ENCODE peak calls at places on chromosomes 1 and 21, in ten cellular contexts. I is Peyer's patch; R is HAP-1; C is WERI-Rb-1; N is colonic mucosa; P is astrocyte; X is upper lobe of right lung; A is CD4-positive, CD25-positive, alpha-beta regulatory T cell; O is PC-3; W is cardiac muscle cell. E is an unnamed sample.

GRCh38 chr1:7781923-7782495 is 2.1 kb upstream of the PER3 start:
- DNase-seq in I (peak; percentile 25), O (no peak), R (no peak), N (no peak), P (no peak), W (no peak), X (no peak), A (no peak), C (no peak), E (no peak)

GRCh38 chr1:36829951-36830350 is 204.4 kb downstream of the GRIK3 start:
- DNase-seq in N (no peak), P (no peak), R (no peak), C (no peak), A (no peak), O (no peak), I (no peak), W (no peak), X (no peak), E (no peak)

GRCh38 chr1:207282496-207283380 is 38.7 kb upstream of the CD55 start:
- DNase-seq in I (no peak), P (peak; percentile 66), X (no peak), W (no peak), C (no peak), O (peak; percentile 64), A (no peak), N (peak; percentile 79), R (no peak), E (no peak)

GRCh38 chr1:117176579-117176978 is 34.1 kb downstream of the VTCN1 start:
- DNase-seq in R (no peak), C (no peak), I (no peak), A (no peak), P (no peak), W (no peak), X (no peak), N (no peak), O (no peak), E (no peak)

GRCh38 chr1:228794810-228795209 is 59.5 kb downstream of the RHOU start:
- DNase-seq in O (no peak), N (no peak), P (no peak), R (no peak), A (no peak), W (no peak), C (no peak), X (no peak), I (no peak), E (no peak)

GRCh38 chr1:186620951-186621350 is 59.3 kb downstream of the PTGS2 start:
- DNase-seq in C (no peak), P (peak; percentile 98), O (peak; percentile 27), R (no peak), N (no peak), X (no peak), I (no peak), W (no peak), A (no peak), E (no peak)

GRCh38 chr1:241156231-241156965 is 200.6 kb downstream of the RGS7 start:
- DNase-seq in C (no peak), O (peak; percentile 97), A (no peak), N (peak; percentile 82), R (no peak), W (no peak), P (peak; percentile 34), I (no peak), X (no peak), E (no peak)

GRCh38 chr1:10494754-10495474 is 20.2 kb downstream of the PEX14 start:
- DNase-seq in W (peak; percentile 78), O (peak; percentile 75), X (peak; percentile 85), P (no peak), I (peak; percentile 68), N (peak; percentile 87), R (peak; percentile 87), A (peak; percentile 56), C (peak; percentile 72), E (peak; percentile 36)

GRCh38 chr1:84524590-84524989 is 18.2 kb upstream of the GNG5 start:
- DNase-seq in R (no peak), N (no peak), P (no peak), W (no peak), A (no peak), I (no peak), C (no peak), X (no peak), O (no peak), E (no peak)

GRCh38 chr1:94095112-94095637 is 25.8 kb downstream of the ABCA4 start:
- DNase-seq in R (no peak), A (no peak), N (peak; percentile 44), C (no peak), O (no peak), P (peak; percentile 94), W (no peak), I (no peak), X (no peak), E (no peak)

GRCh38 chr1:220485131-220485530 is 42.8 kb upstream of the MARK1 start:
- DNase-seq in O (peak; percentile 24), W (no peak), R (no peak), C (no peak), A (no peak), I (no peak), X (no peak), P (no peak), N (no peak), E (no peak)

GRCh38 chr1:115192200-115192767 is 103.0 kb upstream of the TSPAN2 start:
- DNase-seq in O (no peak), I (no peak), W (no peak), A (no peak), N (no peak), P (no peak), R (no peak), X (no peak), C (peak; percentile 56), E (no peak)

GRCh38 chr1:213070399-213070798 is 19.4 kb downstream of the RPS6KC1 start:
- DNase-seq in N (no peak), O (peak; percentile 75), R (peak; percentile 35), W (no peak), C (no peak), I (no peak), P (peak; percentile 69), A (no peak), X (no peak), E (no peak)

GRCh38 chr1:23200885-23201284 is 16.4 kb downstream of the HTR1D start:
- DNase-seq in C (no peak), X (no peak), W (no peak), N (no peak), R (no peak), O (no peak), P (no peak), A (no peak), I (no peak), E (no peak)

GRCh38 chr1:8712413-8713229 is 104.8 kb downstream of the RERE start:
- DNase-seq in X (no peak), C (no peak), N (no peak), R (peak; percentile 64), P (peak; percentile 89), I (no peak), O (peak; percentile 88), A (no peak), W (peak; percentile 70), E (no peak)

GRCh38 chr1:161046574-161047167 is 894 bp upstream of the USF1 start:
- DNase-seq in X (peak; percentile 53), R (no peak), C (no peak), A (no peak), P (no peak), W (no peak), N (no peak), I (no peak), O (no peak), E (no peak)

GRCh38 chr1:24212376-24212775 is 25.3 kb upstream of the IFNLR1 start:
- DNase-seq in A (no peak), X (no peak), P (no peak), O (no peak), W (no peak), N (no peak), R (no peak), I (no peak), C (no peak), E (no peak)
- H3K9me3 ChIP-seq in A (no peaks in the 10 kb centered on the region), X (no peaks in the 10 kb centered on the region), P (peaks cover 8% of the 10 kb centered on the region), O (no peaks in the 10 kb centered on the region), W (no peaks in the 10 kb centered on the region), N (no peaks in the 10 kb centered on the region), R (no peaks in the 10 kb centered on the region), I (no peaks in the 10 kb centered on the region), C (no peaks in the 10 kb centered on the region), E (no peaks in the 10 kb centered on the region)

DNA sequence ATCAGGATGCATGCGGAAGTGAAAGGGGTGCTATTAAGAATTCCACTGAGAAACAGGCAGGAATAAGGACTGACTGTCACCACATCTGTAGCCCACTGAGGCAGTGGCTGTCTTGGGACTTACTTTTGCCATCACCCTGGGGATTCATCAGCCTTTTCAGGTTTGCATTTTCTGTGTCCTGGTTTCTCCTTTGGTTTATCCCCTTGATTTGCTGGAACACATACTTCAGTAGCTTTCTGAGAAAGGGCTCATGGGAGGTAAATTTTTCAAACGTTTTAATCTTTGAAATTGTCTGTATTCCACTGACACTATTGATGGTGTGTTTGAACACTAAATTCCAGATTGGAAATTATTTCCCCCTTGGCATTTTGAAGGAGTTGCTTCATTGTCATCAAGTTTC is 80.2 kb upstream of the ACTRT2 start:
- DNase-seq in X (no peak), C (no peak), O (no peak), N (no peak), A (no peak), W (no peak), I (no peak), P (no peak), R (no peak), E (no peak)
- H3K9me3 ChIP-seq in X (no peaks in the 10 kb centered on the region), C (peaks cover 4% of the 10 kb centered on the region), O (no peaks in the 10 kb centered on the region), N (no peaks in the 10 kb centered on the region), A (no peaks in the 10 kb centered on the region), W (no peaks in the 10 kb centered on the region), I (no peaks in the 10 kb centered on the region), P (peaks cover 18% of the 10 kb centered on the region), R (peaks cover 3% of the 10 kb centered on the region), E (peaks cover 4% of the 10 kb centered on the region)

DNA sequence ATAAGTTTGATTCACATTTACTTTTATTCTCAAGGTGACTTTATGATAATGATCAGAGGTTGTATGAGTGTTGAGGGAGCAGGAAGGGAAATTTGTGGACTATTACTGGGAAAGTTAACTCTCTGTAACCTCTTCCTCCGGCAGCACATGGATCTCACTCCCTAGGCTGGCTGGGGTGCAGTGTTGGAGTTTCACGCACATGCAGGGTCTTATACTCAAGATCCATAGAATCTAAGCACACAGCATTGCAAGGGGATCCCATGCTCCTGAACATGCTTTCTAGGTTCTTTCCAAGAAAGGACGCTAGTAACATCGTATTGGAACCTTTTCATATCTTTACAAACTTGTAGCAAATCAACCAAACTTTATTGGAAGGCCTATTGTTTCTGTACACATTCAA is 757.6 kb upstream of the TPTE start:
- DNase-seq in W (no peak), P (no peak), A (no peak), R (no peak), I (no peak), O (no peak), N (no peak), X (no peak), C (no peak), E (no peak)
- H3K9me3 ChIP-seq in W (peaks cover 26% of the 10 kb centered on the region), P (peaks cover 38% of the 10 kb centered on the region), A (peaks cover 20% of the 10 kb centered on the region), R (peaks cover 33% of the 10 kb centered on the region), I (no peaks in the 10 kb centered on the region), O (peaks cover 63% of the 10 kb centered on the region), N (peaks cover 9% of the 10 kb centered on the region), X (no peaks in the 10 kb centered on the region), C (peaks cover 5% of the 10 kb centered on the region), E (peaks cover 5% of the 10 kb centered on the region)

DNA sequence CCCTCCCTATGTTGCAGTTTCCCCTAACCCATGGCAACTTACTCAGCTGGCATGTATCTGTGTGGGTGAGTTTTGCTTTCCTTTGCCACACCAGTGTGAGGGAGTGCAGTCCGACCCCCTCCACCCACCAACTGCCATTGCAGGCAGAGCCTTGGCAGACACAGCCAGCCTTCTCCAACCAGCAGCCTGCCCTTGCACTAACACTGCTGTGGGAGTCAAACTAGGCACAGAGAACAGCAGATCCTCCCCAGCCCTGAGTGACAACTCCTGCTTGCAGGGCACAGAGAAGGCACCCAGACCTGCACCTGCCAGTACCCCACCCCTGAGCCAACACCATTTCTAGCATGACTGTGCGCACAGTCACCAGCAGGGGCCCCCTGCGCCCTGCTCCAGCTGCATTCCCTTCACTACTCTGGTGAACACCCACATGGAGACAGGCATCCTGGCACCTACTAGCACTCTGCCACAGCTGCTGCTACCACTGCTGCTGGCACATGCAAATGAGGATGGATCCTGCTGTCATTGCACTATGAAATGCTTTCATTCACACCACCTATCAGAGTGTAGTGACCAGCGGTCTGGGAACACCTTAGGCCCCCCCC is 98.4 kb downstream of the MAGI3 start:
- DNase-seq in O (peak; percentile 19), I (no peak), A (no peak), P (no peak), R (no peak), N (no peak), X (no peak), C (no peak), W (no peak), E (no peak)
- H3K9me3 ChIP-seq in O (no peaks in the 10 kb centered on the region), I (no peaks in the 10 kb centered on the region), A (peaks cover 18% of the 10 kb centered on the region), P (no peaks in the 10 kb centered on the region), R (peaks cover 2% of the 10 kb centered on the region), N (no peaks in the 10 kb centered on the region), X (peaks cover 10% of the 10 kb centered on the region), C (peaks cover 9% of the 10 kb centered on the region), W (no peaks in the 10 kb centered on the region), E (no peaks in the 10 kb centered on the region)

E was measured in effector memory CD4-positive, alpha-beta T cell.